ENCODE peak calls at places on chromosomes 6 and 20, in seven cellular contexts. R, J, T, X, G, S and V are unnamed samples.
A peak's percentile ranks its signal among the peaks of the same experiment; 100 is the strongest.

GRCh38 chr20:35490736-35491181 is 35.4 kb downstream of the CEP250 start:
- DNase-seq in R (no peak), G (no peak), J (no peak), S (peak; percentile 51), X (no peak), T (no peak), V (no peak)

GRCh38 chr6:79607000-79607399 is 24.1 kb upstream of the SH3BGRL2 start:
- DNase-seq in T (peak; percentile 8), S (no peak), J (peak; percentile 55), X (no peak), R (no peak), G (no peak), V (no peak)

GRCh38 chr20:44704551-44704971 is 10.6 kb upstream of the CCN5 start:
- DNase-seq in G (no peak), X (no peak), S (no peak), T (peak; percentile 79), J (no peak), R (no peak), V (no peak)

GRCh38 chr6:21133902-21134301 is 459.6 kb upstream of the SOX4 start:
- DNase-seq in G (no peak), J (no peak), S (no peak), T (no peak), R (no peak), X (no peak), V (no peak)

GRCh38 chr6:63347599-63347998 is 27.8 kb upstream of the LGSN start:
- DNase-seq in G (no peak), S (no peak), T (peak; percentile 93), X (no peak), R (peak; percentile 66), J (peak; percentile 48), V (no peak)

GRCh38 chr6:43509984-43510826 is at the start of gene LRRC73:
- DNase-seq in S (no peak), J (peak; percentile 64), X (peak; percentile 94), G (no peak), R (peak; percentile 73), T (peak; percentile 68), V (peak; percentile 89)

GRCh38 chr6:834190-834589 is 141.3 kb upstream of the EXOC2 start:
- DNase-seq in G (no peak), T (no peak), S (no peak), R (no peak), J (no peak), X (no peak), V (no peak)

GRCh38 chr6:12024715-12025434 is 12.8 kb downstream of the HIVEP1 start:
- DNase-seq in T (peak; percentile 95), R (no peak), J (no peak), S (no peak), X (no peak), G (no peak), V (no peak)

GRCh38 chr6:36979343-36979742 is 6.7 kb downstream of the MTCH1 start:
- DNase-seq in X (peak; percentile 63), R (peak; percentile 25), J (no peak), G (no peak), T (peak; percentile 41), S (no peak), V (peak; percentile 20)

GRCh38 chr6:137013738-137014602 is 30.8 kb downstream of the IL20RA start:
- DNase-seq in J (peak; percentile 18), R (peak; percentile 53), G (no peak), T (peak; percentile 60), S (no peak), X (peak; percentile 56), V (peak; percentile 19)

GRCh38 chr6:37170273-37171140 is 555 bp downstream of the PIM1 start:
- DNase-seq in T (peak; percentile 28), R (no peak), G (no peak), J (no peak), S (no peak), X (peak; percentile 81), V (peak; percentile 51)

GRCh38 chr6:34576286-34576955 is 20.3 kb upstream of the SPDEF start:
- DNase-seq in G (no peak), S (no peak), J (no peak), T (no peak), X (no peak), R (no peak), V (no peak)

GRCh38 chr6:34573567-34574183 is 17.5 kb upstream of the SPDEF start:
- DNase-seq in S (no peak), T (no peak), R (no peak), J (no peak), G (no peak), X (peak; percentile 28), V (no peak)

GRCh38 chr6:34572585-34572984 is 16.5 kb upstream of the SPDEF start:
- DNase-seq in R (no peak), T (no peak), X (peak; percentile 22), G (no peak), S (no peak), J (no peak), V (no peak)

GRCh38 chr6:34574647-34575293 is 18.6 kb upstream of the SPDEF start:
- DNase-seq in G (no peak), R (no peak), T (no peak), X (peak; percentile 24), J (no peak), S (no peak), V (no peak)

GRCh38 chr6:34575326-34575725 is 19.2 kb upstream of the SPDEF start:
- DNase-seq in R (no peak), X (peak; percentile 21), J (no peak), S (no peak), G (peak; percentile 33), T (no peak), V (peak; percentile 52)
- TF ChIP-seq RFX5 in R (no peak), X (no peak), J (no peak), S (no peak), G (no peak), T (no peak), V (no peak)

GRCh38 chr6:82365011-82365751 is 1.6 kb downstream of the TPBG start:
- DNase-seq in R (peak; percentile 53), X (peak; percentile 73), T (peak; percentile 35), S (no peak), G (no peak), J (no peak), V (no peak)

GRCh38 chr6:82362868-82363267 is 749 bp upstream of the TPBG start:
- DNase-seq in G (no peak), R (no peak), X (peak; percentile 21), J (no peak), T (peak; percentile 94), S (no peak), V (no peak)

GRCh38 chr6:82362144-82362543 is 1.5 kb upstream of the TPBG start:
- DNase-seq in J (no peak), X (no peak), S (no peak), R (no peak), G (no peak), T (no peak), V (no peak)

GRCh38 chr6:82363368-82364086 is at the start of gene TPBG:
- DNase-seq in G (peak; percentile 82), S (no peak), X (peak; percentile 78), J (peak; percentile 27), T (peak; percentile 82), R (peak; percentile 72), V (peak; percentile 11)

DNA sequence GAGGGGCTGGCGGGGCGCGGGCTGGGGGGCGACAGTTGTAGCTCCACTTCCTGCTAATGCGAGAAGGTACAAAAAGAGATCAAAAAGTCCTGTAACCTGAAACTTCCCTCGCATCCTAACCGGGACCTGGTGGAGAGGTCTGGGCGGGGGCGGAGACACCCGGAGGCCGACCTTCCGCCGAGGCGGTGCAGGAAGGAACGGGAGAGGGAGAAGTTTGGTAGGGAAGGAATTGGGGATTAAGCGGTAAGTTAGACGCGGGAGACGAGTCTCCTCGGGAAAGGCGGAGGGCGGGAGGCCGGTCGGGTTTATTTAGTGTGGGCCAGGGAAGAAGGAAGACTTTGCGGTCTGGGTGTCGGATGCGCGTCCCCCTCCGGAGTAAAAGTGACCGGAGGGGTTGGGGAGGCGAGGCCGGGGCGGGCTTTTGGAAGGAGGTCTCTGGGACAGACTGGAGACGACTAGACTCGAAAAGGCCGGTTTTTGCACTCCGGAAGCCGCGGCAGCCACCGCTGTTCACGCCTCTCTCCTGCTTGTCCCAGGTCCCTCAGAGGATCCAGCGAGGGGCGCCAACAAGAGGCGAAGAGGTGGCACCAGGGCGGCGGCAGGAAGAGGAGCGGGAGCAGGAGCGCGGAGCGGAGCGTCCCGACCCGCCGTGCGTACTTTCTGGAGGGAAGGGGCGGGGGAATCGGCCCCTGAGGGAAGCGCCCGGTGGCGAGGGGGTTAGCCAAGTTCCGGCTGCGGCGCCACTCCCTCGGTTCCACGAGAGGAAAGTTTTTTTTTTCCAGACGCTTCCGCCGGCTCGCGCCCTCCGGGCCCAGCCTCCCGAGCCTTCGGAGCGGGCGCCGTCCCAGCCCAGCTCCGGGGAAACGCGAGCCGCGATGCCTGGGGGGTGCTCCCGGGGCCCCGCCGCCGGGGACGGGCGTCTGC is 732 bp downstream of the TPBG start:
- DNase-seq in X (peak; percentile 71), G (no peak), R (peak; percentile 69), S (no peak), T (peak; percentile 60), J (no peak), V (no peak)
- TF ChIP-seq RFX5 in X (no peak), G (no peak), R (no peak), S (no peak), T (no peak), J (no peak), V (no peak)

DNA sequence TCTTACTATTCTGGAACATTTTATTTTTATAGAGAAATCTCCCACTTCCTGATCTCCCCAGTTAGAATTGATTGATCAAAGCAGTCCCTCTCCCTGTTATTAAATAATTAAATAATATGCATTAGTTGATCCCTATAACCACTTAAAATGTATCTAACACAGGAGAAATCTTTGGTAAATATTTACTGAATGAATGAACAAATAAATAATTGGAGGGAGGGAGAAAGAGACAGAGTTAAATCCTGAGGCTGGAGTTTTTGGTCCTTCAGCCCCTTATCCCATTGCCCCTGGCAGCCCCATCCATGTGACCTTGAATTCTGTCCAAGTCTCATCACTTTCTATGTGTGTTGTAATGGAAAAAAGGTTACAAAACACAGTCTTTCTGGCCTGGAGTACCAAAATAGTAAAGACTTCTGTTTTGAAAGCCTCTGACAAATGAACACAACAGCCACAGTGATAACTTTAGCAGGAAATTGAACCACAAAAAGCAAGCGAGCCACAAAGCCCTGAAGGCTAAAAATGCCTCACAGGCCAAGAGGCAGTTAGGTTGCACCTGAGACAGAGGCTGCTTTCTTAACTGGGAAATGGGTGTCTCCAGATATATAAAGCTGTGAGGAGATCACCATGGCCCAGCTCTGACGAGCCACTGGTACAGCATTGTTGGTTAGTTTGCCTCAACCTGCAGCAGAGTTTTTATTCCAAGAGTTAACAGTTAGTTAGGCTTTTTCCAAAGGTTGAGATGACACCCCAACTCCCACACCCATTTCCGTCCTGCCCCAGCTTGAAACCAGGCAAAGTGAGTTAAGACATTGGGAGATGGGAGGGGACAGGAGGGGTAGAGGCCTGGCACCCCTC is 11.3 kb downstream of the NT5E start:
- DNase-seq in S (peak; percentile 85), G (no peak), R (no peak), J (peak; percentile 45), T (no peak), X (no peak), V (no peak)
- TF ChIP-seq RFX5 in S (no peak), G (no peak), R (no peak), J (no peak), T (no peak), X (no peak), V (no peak)

DNA sequence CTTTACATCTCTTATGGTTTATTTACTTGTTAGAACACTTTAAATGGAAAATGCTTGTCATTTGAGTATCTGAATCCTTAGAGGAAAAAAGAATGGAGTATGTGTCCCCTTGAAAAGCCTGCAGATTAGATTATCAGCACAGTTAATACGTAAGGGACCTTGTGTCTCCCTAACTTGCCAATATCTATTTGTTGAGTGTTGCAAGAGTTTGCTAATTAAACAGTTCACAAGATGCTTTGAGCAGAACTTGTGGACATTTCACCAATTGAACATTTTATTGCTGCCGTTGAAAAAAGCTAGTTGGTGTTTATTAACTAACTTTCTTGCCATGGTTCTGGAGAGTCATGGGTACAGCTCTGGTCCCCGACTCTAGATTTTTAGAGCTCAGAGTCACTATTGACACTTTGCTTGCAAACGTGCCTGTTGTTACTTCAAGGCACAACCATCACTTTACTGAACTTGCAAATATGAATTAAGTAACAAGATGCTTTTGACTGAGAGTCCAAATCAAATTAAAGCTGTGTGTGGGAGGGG is 30.6 kb upstream of the PRDM1 start:
- DNase-seq in T (no peak), X (no peak), S (no peak), J (no peak), G (no peak), R (no peak), V (no peak)
- TF ChIP-seq RFX5 in T (no peak), X (no peak), S (no peak), J (no peak), G (no peak), R (no peak), V (no peak)